ENCODE peak calls at places on chromosomes 2 and 18, in nine cellular contexts. One of them, this sample, is unnamed.

GRCh38 chr2:95024306-95024880 is 1.1 kb upstream of the MAL start:
- DNase-seq in right lobe of liver: no peak
- DNase-seq in K562: no peak
- DNase-seq in mammary epithelial cell: no peak
- DNase-seq in gastrocnemius medialis: no peak
- DNase-seq in adrenal gland: no peak
- DNase-seq in keratinocyte: no peak
- DNase-seq in psoas muscle: no peak
- DNase-seq in IMR-90: no peak
- DNase-seq in this sample: no peak

GRCh38 chr18:8730080-8730827 is 24.9 kb downstream of the MTCL1 start:
- DNase-seq in right lobe of liver: peak; percentile 84
- DNase-seq in K562: peak; percentile 84
- DNase-seq in mammary epithelial cell: no peak
- DNase-seq in gastrocnemius medialis: no peak
- DNase-seq in adrenal gland: peak; percentile 86
- DNase-seq in keratinocyte: no peak
- DNase-seq in psoas muscle: peak; percentile 70
- DNase-seq in IMR-90: peak; percentile 94
- DNase-seq in this sample: peak; percentile 65

GRCh38 chr18:23856466-23857175 is 157.9 kb upstream of the TTC39C start:
- DNase-seq in right lobe of liver: no peak
- DNase-seq in K562: no peak
- DNase-seq in mammary epithelial cell: peak; percentile 40
- DNase-seq in gastrocnemius medialis: no peak
- DNase-seq in adrenal gland: no peak
- DNase-seq in keratinocyte: no peak
- DNase-seq in psoas muscle: no peak
- DNase-seq in IMR-90: peak; percentile 21
- DNase-seq in this sample: no peak

GRCh38 chr2:239443666-239444567 is 43.1 kb upstream of the HDAC4 start:
- DNase-seq in right lobe of liver: no peak
- DNase-seq in K562: no peak
- DNase-seq in mammary epithelial cell: peak; percentile 39
- DNase-seq in gastrocnemius medialis: no peak
- DNase-seq in adrenal gland: peak; percentile 74
- DNase-seq in keratinocyte: peak; percentile 53
- DNase-seq in psoas muscle: no peak
- DNase-seq in IMR-90: peak; percentile 2
- DNase-seq in this sample: no peak

GRCh38 chr2:89848763-89849162 is 1157.3 kb downstream of the RPIA start:
- DNase-seq in right lobe of liver: no peak
- DNase-seq in K562: peak; percentile 1
- DNase-seq in mammary epithelial cell: no peak
- DNase-seq in gastrocnemius medialis: no peak
- DNase-seq in adrenal gland: no peak
- DNase-seq in keratinocyte: no peak
- DNase-seq in psoas muscle: no peak
- DNase-seq in IMR-90: no peak
- DNase-seq in this sample: no peak

GRCh38 chr18:75107931-75108276 is 101.0 kb downstream of the PTGR3 start:
- DNase-seq in right lobe of liver: no peak
- DNase-seq in K562: no peak
- DNase-seq in mammary epithelial cell: no peak
- DNase-seq in gastrocnemius medialis: no peak
- DNase-seq in adrenal gland: no peak
- DNase-seq in keratinocyte: no peak
- DNase-seq in psoas muscle: no peak
- DNase-seq in IMR-90: no peak
- DNase-seq in this sample: no peak

GRCh38 chr2:147288131-147288530 is 556.7 kb upstream of the ACVR2A start:
- DNase-seq in right lobe of liver: no peak
- DNase-seq in K562: no peak
- DNase-seq in mammary epithelial cell: peak; percentile 6
- DNase-seq in gastrocnemius medialis: no peak
- DNase-seq in adrenal gland: no peak
- DNase-seq in keratinocyte: no peak
- DNase-seq in psoas muscle: no peak
- DNase-seq in IMR-90: no peak
- DNase-seq in this sample: no peak

GRCh38 chr2:121192576-121192975 is 92.4 kb downstream of the TFCP2L1 start:
- DNase-seq in right lobe of liver: no peak
- DNase-seq in K562: no peak
- DNase-seq in mammary epithelial cell: no peak
- DNase-seq in gastrocnemius medialis: no peak
- DNase-seq in adrenal gland: no peak
- DNase-seq in keratinocyte: no peak
- DNase-seq in psoas muscle: no peak
- DNase-seq in IMR-90: no peak
- DNase-seq in this sample: no peak

GRCh38 chr2:70247364-70248144 is 874 bp downstream of the TIA1 start:
- DNase-seq in right lobe of liver: no peak
- DNase-seq in K562: no peak
- DNase-seq in mammary epithelial cell: peak; percentile 11
- DNase-seq in gastrocnemius medialis: no peak
- DNase-seq in adrenal gland: no peak
- DNase-seq in keratinocyte: no peak
- DNase-seq in psoas muscle: no peak
- DNase-seq in IMR-90: peak; percentile 19
- DNase-seq in this sample: no peak

GRCh38 chr2:26054598-26055348 is 20.9 kb downstream of the RAB10 start:
- DNase-seq in right lobe of liver: no peak
- DNase-seq in K562: no peak
- DNase-seq in mammary epithelial cell: no peak
- DNase-seq in gastrocnemius medialis: no peak
- DNase-seq in adrenal gland: no peak
- DNase-seq in keratinocyte: no peak
- DNase-seq in psoas muscle: no peak
- DNase-seq in IMR-90: peak; percentile 60
- DNase-seq in this sample: no peak

GRCh38 chr2:234033174-234033573 is 17.3 kb upstream of the SPP2 start:
- DNase-seq in right lobe of liver: no peak
- DNase-seq in K562: no peak
- DNase-seq in mammary epithelial cell: no peak
- DNase-seq in gastrocnemius medialis: no peak
- DNase-seq in adrenal gland: no peak
- DNase-seq in keratinocyte: no peak
- DNase-seq in psoas muscle: no peak
- DNase-seq in IMR-90: peak; percentile 12
- DNase-seq in this sample: no peak

GRCh38 chr2:83042053-83042452 is 1417.0 kb downstream of the SUCLG1 start:
- DNase-seq in right lobe of liver: no peak
- DNase-seq in K562: no peak
- DNase-seq in mammary epithelial cell: no peak
- DNase-seq in gastrocnemius medialis: no peak
- DNase-seq in adrenal gland: no peak
- DNase-seq in keratinocyte: no peak
- DNase-seq in psoas muscle: no peak
- DNase-seq in IMR-90: no peak
- DNase-seq in this sample: no peak

GRCh38 chr2:188243381-188243780 is 48.3 kb upstream of the GULP1 start:
- DNase-seq in right lobe of liver: no peak
- DNase-seq in K562: no peak
- DNase-seq in mammary epithelial cell: peak; percentile 30
- DNase-seq in gastrocnemius medialis: no peak
- DNase-seq in adrenal gland: no peak
- DNase-seq in keratinocyte: no peak
- DNase-seq in psoas muscle: no peak
- DNase-seq in IMR-90: no peak
- DNase-seq in this sample: no peak

GRCh38 chr2:177244244-177244771 is 20.2 kb downstream of the NFE2L2 start:
- DNase-seq in right lobe of liver: no peak
- DNase-seq in K562: no peak
- DNase-seq in mammary epithelial cell: no peak
- DNase-seq in gastrocnemius medialis: no peak
- DNase-seq in adrenal gland: no peak
- DNase-seq in keratinocyte: no peak
- DNase-seq in psoas muscle: no peak
- DNase-seq in IMR-90: no peak
- DNase-seq in this sample: no peak

GRCh38 chr2:197108758-197109157 is 182.3 kb upstream of the PGAP1 start:
- DNase-seq in right lobe of liver: peak; percentile 83
- DNase-seq in K562: no peak
- DNase-seq in mammary epithelial cell: no peak
- DNase-seq in gastrocnemius medialis: peak; percentile 66
- DNase-seq in adrenal gland: peak; percentile 97
- DNase-seq in keratinocyte: no peak
- DNase-seq in psoas muscle: peak; percentile 94
- DNase-seq in IMR-90: peak; percentile 91
- DNase-seq in this sample: peak; percentile 29

GRCh38 chr2:72147971-72148369 is 308 bp upstream of the CYP26B1 start:
- DNase-seq in right lobe of liver: no peak
- DNase-seq in K562: no peak
- DNase-seq in mammary epithelial cell: no peak
- DNase-seq in gastrocnemius medialis: no peak
- DNase-seq in adrenal gland: peak; percentile 14
- DNase-seq in keratinocyte: no peak
- DNase-seq in psoas muscle: no peak
- DNase-seq in IMR-90: no peak
- DNase-seq in this sample: no peak

DNA sequence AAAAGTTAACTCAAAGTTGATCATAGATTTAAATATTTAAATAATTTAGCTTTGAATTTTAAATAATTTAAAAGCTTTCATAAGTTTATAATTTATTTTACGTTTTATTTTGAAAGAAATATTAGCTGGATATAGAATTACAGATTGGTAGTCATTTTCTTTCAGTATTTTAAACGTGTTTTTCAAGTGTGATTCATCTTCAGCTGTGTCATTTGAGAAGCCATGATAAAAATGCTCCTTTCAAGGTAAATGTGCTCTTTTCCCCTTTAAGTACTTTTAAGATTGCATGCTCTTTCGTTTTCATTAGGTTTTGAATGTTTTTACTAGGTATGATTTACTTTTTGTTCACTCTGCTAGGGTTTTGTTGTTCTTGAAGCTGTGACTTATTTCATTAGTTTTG is 116.8 kb upstream of the FIGN start:
- DNase-seq in right lobe of liver: no peak
- DNase-seq in K562: no peak
- DNase-seq in mammary epithelial cell: no peak
- DNase-seq in gastrocnemius medialis: no peak
- DNase-seq in adrenal gland: no peak
- DNase-seq in keratinocyte: no peak
- DNase-seq in psoas muscle: no peak
- DNase-seq in IMR-90: no peak
- DNase-seq in this sample: no peak
- H3K4me3 ChIP-seq in right lobe of liver: no peak overlapping the region
- H3K4me3 ChIP-seq in K562: no peak overlapping the region
- H3K4me3 ChIP-seq in mammary epithelial cell: no peak overlapping the region
- H3K4me3 ChIP-seq in gastrocnemius medialis: no peak overlapping the region
- H3K4me3 ChIP-seq in adrenal gland: no peak overlapping the region
- H3K4me3 ChIP-seq in keratinocyte: no peak overlapping the region
- H3K4me3 ChIP-seq in psoas muscle: no peak overlapping the region
- H3K4me3 ChIP-seq in IMR-90: no peak overlapping the region
- H3K4me3 ChIP-seq in this sample: no peak overlapping the region

GRCh38 chr2:529425-529824 is 147.8 kb downstream of the TMEM18 start:
- DNase-seq in right lobe of liver: no peak
- DNase-seq in K562: peak; percentile 37
- DNase-seq in mammary epithelial cell: no peak
- DNase-seq in gastrocnemius medialis: no peak
- DNase-seq in adrenal gland: no peak
- DNase-seq in keratinocyte: no peak
- DNase-seq in psoas muscle: no peak
- DNase-seq in IMR-90: peak; percentile 1
- DNase-seq in this sample: no peak
- TF ChIP-seq CTCF in right lobe of liver: no peak
- TF ChIP-seq CTCF in K562: peak; percentile 33
- TF ChIP-seq CTCF in mammary epithelial cell: no peak
- TF ChIP-seq CTCF in gastrocnemius medialis: no peak
- TF ChIP-seq CTCF in adrenal gland: peak; percentile 58
- TF ChIP-seq CTCF in keratinocyte: peak; percentile 14
- TF ChIP-seq CTCF in psoas muscle: no peak
- TF ChIP-seq CTCF in IMR-90: no peak
- TF ChIP-seq CTCF in this sample: peak; percentile 18

DNA sequence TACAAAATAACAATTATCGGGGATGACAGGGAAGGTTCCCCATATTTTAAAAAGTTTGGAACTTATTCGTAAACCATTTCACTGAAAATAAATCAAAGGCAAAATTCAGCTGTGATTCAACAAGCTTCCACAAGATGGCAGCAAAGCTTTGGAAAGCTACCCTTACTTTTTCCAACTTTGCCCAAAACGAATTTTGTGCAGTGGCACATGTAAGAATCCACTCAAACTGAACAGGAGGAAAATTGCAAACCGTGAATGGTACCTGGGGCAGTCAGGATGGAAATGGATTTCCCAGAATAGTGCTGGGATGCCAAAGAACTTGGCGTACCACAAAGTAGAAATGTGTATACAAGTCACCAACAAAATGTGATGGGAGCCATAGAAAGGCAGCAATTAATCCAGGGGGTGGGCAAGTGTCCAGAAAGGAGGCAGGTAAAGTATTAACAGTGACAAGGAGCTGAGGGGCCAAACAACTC is 10.7 kb downstream of the RPL31 start:
- DNase-seq in right lobe of liver: no peak
- DNase-seq in K562: peak; percentile 28
- DNase-seq in mammary epithelial cell: peak; percentile 20
- DNase-seq in gastrocnemius medialis: no peak
- DNase-seq in adrenal gland: peak; percentile 58
- DNase-seq in keratinocyte: no peak
- DNase-seq in psoas muscle: no peak
- DNase-seq in IMR-90: peak; percentile 45
- DNase-seq in this sample: no peak
- H3K36me3 ChIP-seq in right lobe of liver: no peaks in the 10 kb centered on the region
- H3K36me3 ChIP-seq in K562: peaks cover 57% of the 10 kb centered on the region
- H3K36me3 ChIP-seq in mammary epithelial cell: peaks cover 5% of the 10 kb centered on the region
- H3K36me3 ChIP-seq in gastrocnemius medialis: peaks cover 2% of the 10 kb centered on the region
- H3K36me3 ChIP-seq in adrenal gland: no peaks in the 10 kb centered on the region
- H3K36me3 ChIP-seq in keratinocyte: peaks cover 2% of the 10 kb centered on the region
- H3K36me3 ChIP-seq in psoas muscle: peaks cover 3% of the 10 kb centered on the region
- H3K36me3 ChIP-seq in IMR-90: peaks cover 24% of the 10 kb centered on the region
- H3K36me3 ChIP-seq in this sample: peaks cover 59% of the 10 kb centered on the region

GRCh38 chr2:112629823-112630222 is 15.9 kb upstream of the SLC20A1 start:
- DNase-seq in right lobe of liver: no peak
- DNase-seq in K562: no peak
- DNase-seq in mammary epithelial cell: no peak
- DNase-seq in gastrocnemius medialis: no peak
- DNase-seq in adrenal gland: peak; percentile 37
- DNase-seq in keratinocyte: no peak
- DNase-seq in psoas muscle: no peak
- DNase-seq in IMR-90: no peak
- DNase-seq in this sample: no peak

GRCh38 chr2:112629224-112629623 is 16.5 kb upstream of the SLC20A1 start:
- DNase-seq in right lobe of liver: no peak
- DNase-seq in K562: no peak
- DNase-seq in mammary epithelial cell: no peak
- DNase-seq in gastrocnemius medialis: no peak
- DNase-seq in adrenal gland: peak; percentile 7
- DNase-seq in keratinocyte: no peak
- DNase-seq in psoas muscle: no peak
- DNase-seq in IMR-90: no peak
- DNase-seq in this sample: no peak

GRCh38 chr2:112626604-112627059 is 19.1 kb upstream of the SLC20A1 start:
- DNase-seq in right lobe of liver: peak; percentile 68
- DNase-seq in K562: peak; percentile 72
- DNase-seq in mammary epithelial cell: no peak
- DNase-seq in gastrocnemius medialis: no peak
- DNase-seq in adrenal gland: peak; percentile 70
- DNase-seq in keratinocyte: no peak
- DNase-seq in psoas muscle: peak; percentile 75
- DNase-seq in IMR-90: peak; percentile 68
- DNase-seq in this sample: peak; percentile 64

GRCh38 chr2:112625474-112626114 is 20.1 kb upstream of the SLC20A1 start:
- DNase-seq in right lobe of liver: no peak
- DNase-seq in K562: no peak
- DNase-seq in mammary epithelial cell: no peak
- DNase-seq in gastrocnemius medialis: no peak
- DNase-seq in adrenal gland: peak; percentile 35
- DNase-seq in keratinocyte: no peak
- DNase-seq in psoas muscle: no peak
- DNase-seq in IMR-90: no peak
- DNase-seq in this sample: peak; percentile 17

GRCh38 chr2:112627060-112628040 is 18.4 kb upstream of the SLC20A1 start:
- DNase-seq in right lobe of liver: no peak
- DNase-seq in K562: no peak
- DNase-seq in mammary epithelial cell: peak; percentile 96
- DNase-seq in gastrocnemius medialis: peak; percentile 18
- DNase-seq in adrenal gland: peak; percentile 65
- DNase-seq in keratinocyte: no peak
- DNase-seq in psoas muscle: peak; percentile 60
- DNase-seq in IMR-90: peak; percentile 97
- DNase-seq in this sample: peak; percentile 42
- H3K4me3 ChIP-seq in right lobe of liver: no peak overlapping the region
- H3K4me3 ChIP-seq in K562: no peak overlapping the region
- H3K4me3 ChIP-seq in mammary epithelial cell: no peak overlapping the region
- H3K4me3 ChIP-seq in gastrocnemius medialis: no peak overlapping the region
- H3K4me3 ChIP-seq in adrenal gland: no peak overlapping the region
- H3K4me3 ChIP-seq in keratinocyte: peak overlapping the region; percentile 47
- H3K4me3 ChIP-seq in psoas muscle: no peak overlapping the region
- H3K4me3 ChIP-seq in IMR-90: no peak overlapping the region
- H3K4me3 ChIP-seq in this sample: peak overlapping the region; percentile 2